ENCODE peak calls at places on chromosomes 6 and 20, in five cellular contexts. D, J, F, R and S are unnamed samples.
A peak's percentile ranks its signal among the peaks of the same experiment; 100 is the strongest.

GRCh38 chr6:21767891-21768659 is 174.5 kb downstream of the SOX4 start:
- DNase-seq in D (no peak), J (no peak), F (no peak), R (no peak), S (no peak)

GRCh38 chr6:160462551-160463109 is 114.5 kb downstream of the SLC22A3 start:
- DNase-seq in D (no peak), J (no peak), F (no peak), R (no peak), S (no peak)

GRCh38 chr6:122048570-122048969 is 350.9 kb upstream of the HSF2 start:
- DNase-seq in D (no peak), J (no peak), F (no peak), R (no peak), S (no peak)

GRCh38 chr20:59820204-59821041 is 113.0 kb downstream of the SYCP2 start:
- DNase-seq in D (peak; percentile 71), J (no peak), F (peak; percentile 21), R (no peak), S (peak; percentile 34)

GRCh38 chr6:35297541-35298481 is at the start of gene DEF6:
- DNase-seq in D (peak; percentile 82), J (peak; percentile 48), F (peak; percentile 77), R (peak; percentile 35), S (peak; percentile 97)

GRCh38 chr20:56788671-56789610 is 159.8 kb downstream of the TFAP2C start:
- DNase-seq in D (no peak), J (no peak), F (no peak), R (no peak), S (no peak)

GRCh38 chr20:46814366-46815232 is 80.0 kb upstream of the EYA2 start:
- DNase-seq in D (no peak), J (no peak), F (no peak), R (peak; percentile 57), S (no peak)

GRCh38 chr20:39016076-39016475 is 53.9 kb downstream of the DHX35 start:
- DNase-seq in D (no peak), J (no peak), F (no peak), R (no peak), S (no peak)

GRCh38 chr6:107730106-107730505 is 94.0 kb downstream of the SCML4 start:
- DNase-seq in D (no peak), J (no peak), F (no peak), R (no peak), S (no peak)

GRCh38 chr20:43799150-43799711 is 72.4 kb upstream of the GTSF1L start:
- DNase-seq in D (no peak), J (no peak), F (no peak), R (no peak), S (no peak)

GRCh38 chr6:29510202-29510601 is 22.4 kb upstream of the MAS1L start:
- DNase-seq in D (no peak), J (no peak), F (no peak), R (no peak), S (no peak)

GRCh38 chr20:62918830-62919229 is 7.5 kb downstream of the DIDO1 start:
- DNase-seq in D (no peak), J (no peak), F (no peak), R (no peak), S (no peak)

GRCh38 chr6:28789553-28790083 is 134.2 kb downstream of the TRIM27 start:
- DNase-seq in D (no peak), J (no peak), F (peak; percentile 16), R (no peak), S (no peak)

GRCh38 chr6:110714143-110714542 is 101.1 kb downstream of the CDK19 start:
- DNase-seq in D (no peak), J (no peak), F (no peak), R (no peak), S (no peak)

GRCh38 chr6:70398783-70399730 is 14.3 kb upstream of the FAM135A start:
- DNase-seq in D (no peak), J (no peak), F (no peak), R (peak; percentile 87), S (no peak)

GRCh38 chr6:121305957-121306607 is 28.2 kb downstream of the TBC1D32 start:
- DNase-seq in D (no peak), J (no peak), F (no peak), R (peak; percentile 17), S (no peak)

GRCh38 chr20:58852559-58853271 is at the start of gene GNAS:
- DNase-seq in D (peak; percentile 58), J (no peak), F (no peak), R (no peak), S (peak; percentile 80)

GRCh38 chr6:20877008-20877937 is 343.0 kb downstream of the CDKAL1 start:
- DNase-seq in D (no peak), J (peak; percentile 1), F (peak; percentile 36), R (peak; percentile 93), S (no peak)

GRCh38 chr20:47318027-47318595 is 38.4 kb downstream of the ZMYND8 start:
- DNase-seq in D (no peak), J (no peak), F (peak; percentile 61), R (no peak), S (no peak)

GRCh38 chr6:107989166-107990094 is 31.4 kb upstream of the SEC63 start:
- DNase-seq in D (no peak), J (no peak), F (no peak), R (no peak), S (no peak)

GRCh38 chr20:50813801-50814200 is 18.9 kb downstream of the BCAS4 start:
- DNase-seq in D (no peak), J (no peak), F (no peak), R (no peak), S (no peak)

GRCh38 chr6:18323935-18324707 is 59.8 kb upstream of the DEK start:
- DNase-seq in D (no peak), J (no peak), F (no peak), R (no peak), S (no peak)

GRCh38 chr20:57616143-57616951 is 3.9 kb downstream of the ZBP1 start:
- DNase-seq in D (no peak), J (no peak), F (no peak), R (no peak), S (peak; percentile 77)

GRCh38 chr20:17171750-17172149 is 55.1 kb upstream of the PCSK2 start:
- DNase-seq in D (no peak), J (no peak), F (no peak), R (no peak), S (no peak)

GRCh38 chr6:139762587-139763031 is 388.2 kb upstream of the CITED2 start:
- DNase-seq in D (no peak), J (no peak), F (no peak), R (no peak), S (no peak)

GRCh38 chr6:135236732-135237131 is 55.6 kb downstream of the MYB start:
- DNase-seq in D (no peak), J (no peak), F (no peak), R (no peak), S (no peak)

DNA sequence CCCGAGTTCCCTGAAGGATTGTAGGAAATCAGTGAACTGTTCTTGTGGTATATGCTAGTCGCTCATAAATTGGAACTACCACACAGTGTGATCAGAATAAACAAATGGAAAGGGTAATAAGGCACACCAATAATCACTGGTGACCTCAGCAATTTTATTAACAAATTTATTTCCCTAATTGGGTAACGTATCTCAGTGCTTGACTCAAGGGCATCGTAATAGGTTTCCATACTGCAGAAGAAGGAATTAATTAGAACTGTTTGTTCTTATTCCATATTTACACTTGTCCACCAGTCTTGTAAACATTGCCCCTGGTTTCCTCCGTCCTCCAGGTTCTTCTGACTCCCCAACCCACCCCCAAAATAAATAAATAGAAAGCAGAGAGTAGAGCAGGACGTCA is 10.0 kb upstream of the UQCC2 start:
- DNase-seq in D (no peak), J (no peak), F (no peak), R (no peak), S (no peak)
- H3K4me1 ChIP-seq in D (peaks cover 55% of the 10 kb centered on the region), J (peaks cover 40% of the 10 kb centered on the region), F (peaks cover 4% of the 10 kb centered on the region), R (no peaks in the 10 kb centered on the region), S (no peaks in the 10 kb centered on the region)

GRCh38 chr20:36246410-36246809 is 10.1 kb downstream of the AAR2 start:
- DNase-seq in D (no peak), J (no peak), F (no peak), R (no peak), S (no peak)
- H3K36me3 ChIP-seq in D (peaks cover 87% of the 10 kb centered on the region), J (peaks cover 9% of the 10 kb centered on the region), F (no peaks in the 10 kb centered on the region), R (peaks cover 28% of the 10 kb centered on the region), S (peaks cover 100% of the 10 kb centered on the region)

GRCh38 chr6:167686204-167686893 is 140.4 kb upstream of the AFDN start:
- DNase-seq in D (no peak), J (no peak), F (no peak), R (no peak), S (no peak)

GRCh38 chr6:167682546-167683027 is 144.1 kb upstream of the AFDN start:
- DNase-seq in D (no peak), J (no peak), F (no peak), R (no peak), S (no peak)

GRCh38 chr6:167683028-167683862 is 143.5 kb upstream of the AFDN start:
- DNase-seq in D (peak; percentile 65), J (no peak), F (peak; percentile 84), R (peak; percentile 80), S (no peak)

GRCh38 chr6:167685654-167686053 is 141.1 kb upstream of the AFDN start:
- DNase-seq in D (no peak), J (no peak), F (no peak), R (no peak), S (peak; percentile 68)

DNA sequence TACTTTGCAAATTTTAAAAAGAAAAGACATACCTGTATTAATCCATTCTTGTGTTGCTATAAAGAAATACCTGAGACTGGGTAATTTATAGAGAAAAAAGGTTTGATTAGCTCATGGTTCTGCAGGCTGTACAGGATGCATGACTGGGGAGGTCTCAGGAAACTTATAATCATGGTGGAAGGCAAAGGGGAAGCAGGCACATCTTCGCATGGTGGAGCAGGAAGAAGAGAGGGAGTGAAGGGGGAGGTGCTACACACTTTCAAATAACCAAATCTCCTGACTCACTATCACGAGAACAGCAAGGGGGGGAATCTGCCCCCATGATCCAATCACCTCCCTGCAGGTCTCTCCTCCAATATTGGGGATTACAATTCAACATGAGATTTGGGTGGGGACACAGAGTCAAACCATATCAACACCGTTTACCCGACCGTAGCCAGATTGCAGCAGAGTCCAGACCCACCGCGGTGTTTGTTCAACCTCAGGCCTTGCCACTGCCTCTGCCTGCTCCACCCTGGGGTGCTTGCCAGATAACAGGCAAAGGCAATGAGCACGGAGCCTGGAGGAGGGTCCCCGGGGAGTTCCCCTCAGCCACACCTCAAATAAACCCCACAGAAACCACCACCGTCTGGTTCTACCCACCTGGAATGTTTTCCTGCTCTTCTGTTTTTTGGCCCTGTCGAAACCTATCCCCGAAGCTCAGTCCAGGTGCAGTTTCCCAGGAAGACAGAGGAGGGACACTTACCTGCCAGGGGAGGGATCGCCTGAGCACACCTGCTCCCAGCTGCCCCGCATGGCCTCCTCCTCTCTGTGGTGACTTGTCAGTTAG is 142.2 kb upstream of the AFDN start:
- DNase-seq in D (no peak), J (no peak), F (no peak), R (no peak), S (no peak)
- H3K4me1 ChIP-seq in D (peaks cover 49% of the 10 kb centered on the region), J (no peaks in the 10 kb centered on the region), F (peaks cover 9% of the 10 kb centered on the region), R (peaks cover 10% of the 10 kb centered on the region), S (peaks cover 44% of the 10 kb centered on the region)

GRCh38 chr6:131594074-131594473 is 21.0 kb downstream of the ARG1 start:
- DNase-seq in D (no peak), J (no peak), F (no peak), R (no peak), S (no peak)

GRCh38 chr6:131597448-131597847 is 24.4 kb downstream of the ARG1 start:
- DNase-seq in D (no peak), J (no peak), F (no peak), R (no peak), S (no peak)

DNA sequence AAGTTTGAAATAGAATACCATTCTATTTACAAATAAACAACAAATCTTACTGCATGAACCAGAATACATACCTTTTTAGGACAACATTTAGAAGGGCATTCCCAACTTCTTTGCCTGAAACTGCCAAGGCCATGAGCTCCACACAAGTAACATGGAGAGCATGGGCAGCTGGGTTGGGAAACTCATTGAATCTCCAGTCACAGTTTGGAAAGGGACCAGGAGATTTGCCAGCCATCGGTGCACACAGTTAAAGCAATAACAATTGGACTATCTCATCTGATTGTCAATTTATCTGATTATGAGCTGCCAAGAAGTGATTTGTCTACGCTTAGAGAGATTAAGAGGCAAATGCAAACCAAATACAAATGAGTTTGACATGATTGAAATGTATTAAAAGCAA is 19.9 kb downstream of the ARG1 start:
- DNase-seq in D (no peak), J (no peak), F (no peak), R (no peak), S (no peak)
- H3K36me3 ChIP-seq in D (peaks cover 100% of the 10 kb centered on the region), J (peaks cover 3% of the 10 kb centered on the region), F (no peaks in the 10 kb centered on the region), R (peaks cover 28% of the 10 kb centered on the region), S (peaks cover 100% of the 10 kb centered on the region)